ENCODE peak calls at places on chromosomes 7 and 10, in five cellular contexts. G is HepG2; H is IMR-90; S is brain microvascular endothelial cell; J is CD8-positive, alpha-beta T cell. R is an unnamed sample. For H3K27me3, the result is how much of the 10 kb centered on the place peaks cover.

GRCh38 chr7:32500922-32501341 is 5.6 kb downstream of the AVL9 start:
- DNase-seq in G (no peak), H (peak), S (peak), J (no peak), R (no peak)

GRCh38 chr10:68261132-68261856 is 29.4 kb upstream of the ATOH7 start:
- DNase-seq in G (peak), H (no peak), S (no peak), J (no peak), R (no peak)

GRCh38 chr7:98981701-98982100 is 103.4 kb downstream of the TRRAP start:
- DNase-seq in G (no peak), H (no peak), S (no peak), J (no peak), R (no peak)

GRCh38 chr7:73973091-73973490 is 54.9 kb upstream of the ELN start:
- DNase-seq in G (no peak), H (no peak), S (no peak), J (no peak), R (no peak)

GRCh38 chr7:98165827-98166667 is 45.2 kb upstream of the BHLHA15 start:
- DNase-seq in G (peak), H (peak), S (peak), J (peak), R (no peak)

GRCh38 chr10:79238606-79239005 is 108.7 kb upstream of the PPIF start:
- DNase-seq in G (no peak), H (peak), S (no peak), J (no peak), R (no peak)

GRCh38 chr10:64211466-64211865 is 690.3 kb downstream of the REEP3 start:
- DNase-seq in G (no peak), H (no peak), S (no peak), J (no peak), R (no peak)

GRCh38 chr7:84100866-84101265 is 93.7 kb downstream of the SEMA3A start:
- DNase-seq in G (no peak), H (peak), S (peak), J (no peak), R (no peak)

GRCh38 chr10:22343761-22344160 is 1.5 kb upstream of the SPAG6 start:
- DNase-seq in G (no peak), H (no peak), S (no peak), J (no peak), R (no peak)

GRCh38 chr10:22344781-22345300 is 455 bp upstream of the SPAG6 start:
- DNase-seq in G (no peak), H (no peak), S (no peak), J (no peak), R (no peak)

GRCh38 chr10:22345301-22346086 is at the start of gene SPAG6:
- DNase-seq in G (no peak), H (no peak), S (no peak), J (no peak), R (no peak)

GRCh38 chr10:22346087-22346661 is 878 bp downstream of the SPAG6 start:
- DNase-seq in G (no peak), H (no peak), S (no peak), J (no peak), R (no peak)

GRCh38 chr10:22344204-22344603 is 1.1 kb upstream of the SPAG6 start:
- DNase-seq in G (no peak), H (no peak), S (no peak), J (no peak), R (no peak)
- H3K27me3 ChIP-seq in G (under half), H (half or more), S (half or more), J (half or more), R (under half)

GRCh38 chr7:130490888-130491771 is 755 bp upstream of the MEST start:
- DNase-seq in G (no peak), H (peak), S (peak), J (peak), R (no peak)
- TF ChIP-seq CTCF in G (no peak), H (peak), S (peak), J (peak), R (peak)

GRCh38 chr7:129143724-129144094 is 798 bp upstream of the TSPAN33 start:
- DNase-seq in G (no peak), H (no peak), S (no peak), J (no peak), R (no peak)
- H3K4me3 ChIP-seq in G (peak), H (no peak), S (no peak), J (peak), R (no peak)

GRCh38 chr10:93074137-93074596 is 474 bp downstream of the CYP26A1 start:
- DNase-seq in G (no peak), H (no peak), S (no peak), J (no peak), R (peak)

GRCh38 chr10:93075369-93076221 is 1.9 kb downstream of the CYP26A1 start:
- DNase-seq in G (no peak), H (no peak), S (no peak), J (no peak), R (peak)

GRCh38 chr10:93077860-93078337 is 4.2 kb downstream of the CYP26A1 start:
- DNase-seq in G (no peak), H (no peak), S (no peak), J (no peak), R (no peak)

GRCh38 chr10:93074597-93075368 is 1.1 kb downstream of the CYP26A1 start:
- DNase-seq in G (no peak), H (no peak), S (no peak), J (no peak), R (peak)

GRCh38 chr10:93076871-93077270 is 3.2 kb downstream of the CYP26A1 start:
- DNase-seq in G (no peak), H (no peak), S (no peak), J (no peak), R (peak)
- H3K27me3 ChIP-seq in G (under half), H (half or more), S (under half), J (under half), R (under half)

DNA sequence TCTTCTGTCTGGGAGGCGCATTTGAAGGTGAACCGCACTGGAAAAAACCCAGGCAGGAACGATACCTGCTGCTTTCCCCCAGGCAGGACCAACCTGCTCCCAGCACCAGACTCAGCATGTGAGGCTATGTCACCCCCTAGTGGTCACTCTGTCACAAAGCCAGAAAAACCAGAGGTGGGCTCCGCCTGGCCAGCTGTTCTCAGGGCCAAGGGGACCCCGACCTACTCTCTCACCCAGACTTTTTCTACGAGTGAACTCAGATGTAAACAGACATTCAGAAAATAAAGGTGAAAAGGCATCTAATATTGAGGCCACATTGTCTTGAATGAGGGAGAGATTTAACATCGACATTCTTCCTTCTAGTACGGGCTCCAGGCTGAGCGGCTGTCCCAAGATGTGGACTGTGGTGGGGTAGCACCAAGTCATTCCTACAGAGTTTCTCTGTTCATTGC is 117.3 kb downstream of the PRKAG2 start:
- DNase-seq in G (peak), H (peak), S (peak), J (peak), R (no peak)
- TF ChIP-seq CTCF in G (peak), H (peak), S (peak), J (peak), R (peak)

GRCh38 chr10:99915414-99915813 is 94.3 kb downstream of the DNMBP start:
- DNase-seq in G (no peak), H (no peak), S (no peak), J (no peak), R (no peak)

GRCh38 chr10:99920486-99920885 is 89.3 kb downstream of the DNMBP start:
- DNase-seq in G (no peak), H (no peak), S (no peak), J (no peak), R (no peak)

GRCh38 chr10:99916776-99917175 is 93.0 kb downstream of the DNMBP start:
- DNase-seq in G (no peak), H (no peak), S (no peak), J (no peak), R (no peak)

GRCh38 chr10:99920901-99921300 is 88.8 kb downstream of the DNMBP start:
- DNase-seq in G (no peak), H (peak), S (peak), J (no peak), R (no peak)

DNA sequence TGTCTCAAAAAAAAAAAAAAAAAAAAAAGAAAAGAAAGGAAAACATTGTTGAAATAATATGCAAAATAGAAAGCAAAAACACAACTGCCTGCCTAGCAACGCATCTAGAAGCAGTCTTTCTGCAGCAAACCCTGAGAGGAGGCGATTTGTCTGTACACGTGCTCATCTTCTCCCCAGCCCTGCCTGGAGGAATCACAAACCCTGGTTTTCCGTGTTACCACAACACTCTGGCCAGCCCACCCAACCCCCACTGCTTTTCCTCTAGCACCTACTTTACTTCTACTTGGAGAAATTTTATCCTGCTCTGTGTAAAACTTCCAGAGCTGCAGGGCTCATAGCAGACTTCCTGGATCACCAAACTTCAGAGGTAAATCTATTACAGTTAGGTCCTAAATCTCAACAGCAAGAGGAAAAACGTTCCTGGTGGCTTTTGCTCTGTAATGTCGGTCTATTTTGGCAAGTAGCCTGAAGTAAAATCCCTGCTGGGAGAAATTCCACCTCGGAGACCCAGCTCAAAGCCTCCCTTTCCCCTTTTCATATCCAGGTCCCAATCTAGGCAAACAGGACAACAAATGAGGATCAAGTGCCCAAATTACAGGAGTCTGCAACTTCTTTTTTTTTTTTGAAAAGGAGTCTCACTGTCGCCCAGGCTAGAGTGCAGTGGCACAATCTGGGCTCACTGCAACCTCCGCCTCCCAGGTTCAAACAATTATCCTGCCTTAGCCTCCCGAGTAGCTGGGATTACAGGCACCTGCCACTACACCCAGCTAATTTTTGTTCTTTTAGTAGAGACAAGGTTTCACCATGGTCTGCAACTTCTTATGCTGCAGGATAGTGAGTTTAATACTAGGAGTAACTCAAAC is 91.6 kb downstream of the DNMBP start:
- DNase-seq in G (no peak), H (peak), S (peak), J (no peak), R (no peak)
- H3K4me3 ChIP-seq in G (no peak), H (peak), S (peak), J (no peak), R (peak)

GRCh38 chr7:365593-365992 is 75.6 kb downstream of the FOXL3 start:
- DNase-seq in G (no peak), H (no peak), S (no peak), J (no peak), R (no peak)
- H3K27me3 ChIP-seq in G (under half), H (under half), S (under half), J (under half), R (under half)

GRCh38 chr7:136114966-136115762 is 138.0 kb upstream of the MTPN start:
- DNase-seq in G (peak), H (peak), S (peak), J (no peak), R (no peak)
- TF ChIP-seq CTCF in G (peak), H (peak), S (peak), J (peak), R (no peak)

GRCh38 chr7:56051339-56052191 is at the start of the genes CCT6A and PSPH:
- DNase-seq in G (peak), H (peak), S (peak), J (peak), R (peak)

GRCh38 chr7:56053993-56054392 is 2.4 kb downstream of the CCT6A start:
- DNase-seq in G (no peak), H (no peak), S (no peak), J (no peak), R (no peak)

GRCh38 chr7:56051053-56051338 is 248 bp downstream of the PSPH start:
- DNase-seq in G (no peak), H (no peak), S (no peak), J (no peak), R (no peak)

GRCh38 chr7:56048245-56048644 is 3.0 kb downstream of the PSPH start:
- DNase-seq in G (no peak), H (no peak), S (no peak), J (no peak), R (no peak)

GRCh38 chr7:56053379-56053778 is 1.8 kb downstream of the CCT6A start:
- DNase-seq in G (no peak), H (no peak), S (no peak), J (no peak), R (no peak)
- H3K4me3 ChIP-seq in G (peak), H (no peak), S (no peak), J (no peak), R (no peak)

R was measured in vagina.